ENCODE peak calls at places on chromosomes 6 and 20, in five cellular contexts. S is CD4-positive, CD25-positive, alpha-beta regulatory T cell; G is hepatocyte; M is HepG2; I is kidney. B is an unnamed sample. For H3K36me3, the result is how much of the 10 kb centered on the place peaks cover.

GRCh38 chr6:68279793-68280557 is 355.1 kb upstream of the ADGRB3 start:
- DNase-seq in I (peak), M (no peak), S (no peak), G (no peak), B (no peak)

GRCh38 chr20:62858059-62858458 is 3.6 kb downstream of the TCFL5 start:
- DNase-seq in I (no peak), M (no peak), S (no peak), G (no peak), B (no peak)

GRCh38 chr6:11847515-11848244 is 69.1 kb upstream of the ADTRP start:
- DNase-seq in S (no peak), I (no peak), G (peak), M (no peak), B (no peak)

GRCh38 chr6:150667977-150668716 is 68.5 kb downstream of the PLEKHG1 start:
- DNase-seq in G (peak), I (peak), M (peak), S (no peak), B (peak)

GRCh38 chr20:61918548-61918947 is 147.1 kb downstream of the TAF4 start:
- DNase-seq in S (no peak), G (no peak), M (no peak), I (no peak), B (no peak)

GRCh38 chr6:125546827-125547226 is 202.6 kb upstream of the HEY2 start:
- DNase-seq in S (no peak), I (no peak), M (peak), G (no peak), B (no peak)

GRCh38 chr20:63178889-63179751 is 36.8 kb downstream of the YTHDF1 start:
- DNase-seq in S (peak), I (peak), M (no peak), G (peak), B (peak)

GRCh38 chr6:136956590-136957573 is 34.8 kb downstream of the SLC35D3 start:
- DNase-seq in S (no peak), M (no peak), I (no peak), G (no peak), B (no peak)

GRCh38 chr6:110529355-110529754 is 52.9 kb upstream of the SLC22A16 start:
- DNase-seq in S (no peak), G (no peak), M (no peak), I (no peak), B (no peak)

GRCh38 chr6:136502791-136503190 is 47.4 kb downstream of the MAP7 start:
- DNase-seq in G (no peak), M (no peak), I (no peak), S (no peak), B (no peak)

GRCh38 chr6:87941556-87942358 is 105.9 kb upstream of the SPACA1 start:
- DNase-seq in S (no peak), M (no peak), I (no peak), G (no peak), B (no peak)

GRCh38 chr20:63731410-63731809 is 5.1 kb upstream of the LIME1 start:
- DNase-seq in I (no peak), M (no peak), G (no peak), S (no peak), B (no peak)

GRCh38 chr20:58822748-58823730 is 27.7 kb downstream of the GNAS-AS1 start:
- DNase-seq in G (no peak), M (no peak), I (no peak), S (no peak), B (no peak)

GRCh38 chr20:13271977-13272975 is 51.2 kb downstream of the ISM1 start:
- DNase-seq in M (no peak), I (no peak), G (no peak), S (no peak), B (no peak)

GRCh38 chr6:136600818-136601217 is 50.6 kb upstream of the MAP7 start:
- DNase-seq in I (no peak), S (no peak), M (no peak), G (peak), B (no peak)

GRCh38 chr6:143743256-143744166 is 65.7 kb downstream of the PHACTR2 start:
- DNase-seq in I (no peak), S (no peak), M (peak), G (peak), B (peak)

GRCh38 chr6:42375905-42376304 is 75.8 kb downstream of the TRERF1 start:
- DNase-seq in G (no peak), I (no peak), S (no peak), M (no peak), B (no peak)

GRCh38 chr6:125038925-125039324 is 76.7 kb downstream of the RNF217 start:
- DNase-seq in G (no peak), I (no peak), S (no peak), M (no peak), B (no peak)

GRCh38 chr6:16799279-16800193 is 38.3 kb upstream of the ATXN1 start:
- DNase-seq in G (no peak), M (peak), I (no peak), S (no peak), B (no peak)

GRCh38 chr20:58755062-58755697 is 62.6 kb downstream of the NPEPL1 start:
- DNase-seq in G (no peak), S (no peak), M (no peak), I (no peak), B (no peak)

GRCh38 chr6:70371454-70372105 is 41.7 kb upstream of the FAM135A start:
- DNase-seq in I (no peak), M (peak), S (peak), G (peak), B (no peak)

GRCh38 chr6:90135672-90136071 is 161.0 kb downstream of the BACH2 start:
- DNase-seq in S (no peak), M (no peak), G (peak), I (no peak), B (no peak)

GRCh38 chr6:51292659-51293058 is 474.0 kb downstream of the TFAP2B start:
- DNase-seq in I (no peak), S (no peak), M (no peak), G (no peak), B (no peak)

GRCh38 chr20:37914672-37915433 is 11.9 kb downstream of the VSTM2L start:
- DNase-seq in S (peak), M (peak), I (no peak), G (peak), B (no peak)

GRCh38 chr20:48760403-48760889 is 67.4 kb downstream of the PREX1 start:
- DNase-seq in I (peak), M (no peak), S (peak), G (no peak), B (no peak)

GRCh38 chr6:44921787-44922186 is 406.3 kb upstream of the RUNX2 start:
- DNase-seq in I (no peak), S (no peak), M (peak), G (no peak), B (peak)

GRCh38 chr6:150144294-150144868 is 1.5 kb downstream of the PPP1R14C start:
- DNase-seq in S (no peak), M (no peak), I (no peak), G (no peak), B (no peak)

GRCh38 chr6:46376562-46376969 is 114.7 kb downstream of the RCAN2 start:
- DNase-seq in M (no peak), I (no peak), G (no peak), S (no peak), B (no peak)

GRCh38 chr20:13025181-13025580 is 16.4 kb downstream of the SPTLC3 start:
- DNase-seq in I (no peak), M (no peak), S (no peak), G (no peak), B (no peak)

GRCh38 chr20:37249304-37249703 is 12.3 kb downstream of the GHRH start:
- DNase-seq in M (no peak), G (no peak), I (no peak), S (no peak), B (no peak)

GRCh38 chr20:36808317-36809257 is 35.0 kb upstream of the DSN1 start:
- DNase-seq in M (peak), G (peak), I (no peak), S (peak), B (peak)

DNA sequence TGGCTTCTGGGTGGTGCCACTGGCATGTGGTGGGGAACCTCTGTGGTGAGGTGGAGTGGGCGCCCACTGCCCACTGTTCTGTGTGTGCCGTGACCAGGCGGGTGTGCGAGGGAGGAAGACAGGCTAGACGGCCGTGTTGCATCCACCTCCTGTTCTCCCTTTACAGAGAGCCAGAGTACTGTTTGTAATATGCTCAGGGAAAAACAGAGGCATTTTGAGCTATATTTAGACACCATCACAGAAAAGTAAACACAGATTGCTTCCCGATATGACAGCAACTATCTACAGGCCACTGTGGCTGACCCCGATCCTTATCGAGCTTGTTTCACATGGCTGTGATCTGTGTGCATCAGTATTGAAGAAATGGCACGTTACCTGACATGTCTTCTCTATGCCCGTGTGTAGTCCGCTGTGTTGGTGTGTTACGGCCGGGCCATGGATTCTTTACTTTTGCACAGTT is 45.6 kb downstream of the ARID1B start:
- DNase-seq in G (no peak), I (no peak), S (no peak), M (no peak), B (no peak)
- H3K36me3 ChIP-seq in G (under half), I (under half), S (under half), M (under half), B (under half)

DNA sequence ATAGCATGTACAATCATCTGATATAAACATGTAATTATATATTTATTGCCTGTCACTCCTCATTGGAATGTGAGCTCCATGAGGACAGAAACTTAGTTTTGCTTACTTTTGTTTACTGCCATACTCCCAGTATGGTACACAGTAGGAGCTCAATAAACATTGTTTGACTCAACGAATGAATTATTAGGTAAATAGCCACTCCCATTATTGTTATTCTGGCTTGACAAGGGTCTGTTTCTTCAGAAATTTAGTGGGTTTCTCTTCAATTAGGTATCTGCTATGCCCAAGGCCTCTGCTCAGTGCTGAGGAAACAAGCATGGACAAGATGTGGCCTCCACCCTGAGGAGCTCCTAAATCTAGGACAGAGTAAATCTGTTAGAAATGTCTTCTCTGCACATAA is 6.3 kb downstream of the BCL2L1 start:
- DNase-seq in G (no peak), S (no peak), M (no peak), I (no peak), B (no peak)
- H3K36me3 ChIP-seq in G (under half), S (under half), M (half or more), I (under half), B (under half)

GRCh38 chr6:167027308-167027707 is 28.1 kb downstream of the CEP43 start:
- DNase-seq in I (no peak), M (no peak), G (no peak), S (no peak), B (no peak)
- H3K36me3 ChIP-seq in I (under half), M (half or more), G (under half), S (half or more), B (half or more)

GRCh38 chr6:170439366-170440351 is 113.4 kb downstream of the PSMB1 start:
- DNase-seq in S (no peak), G (no peak), M (no peak), I (no peak), B (no peak)

GRCh38 chr6:170437719-170438401 is 115.2 kb downstream of the PSMB1 start:
- DNase-seq in I (no peak), G (no peak), M (no peak), S (no peak), B (no peak)

GRCh38 chr6:170438402-170438753 is 114.7 kb downstream of the PSMB1 start:
- DNase-seq in G (peak), M (peak), S (no peak), I (peak), B (peak)

GRCh38 chr6:170440437-170440836 is 112.7 kb downstream of the PSMB1 start:
- DNase-seq in I (no peak), M (no peak), S (no peak), G (no peak), B (no peak)

GRCh38 chr6:170438861-170439260 is 114.2 kb downstream of the PSMB1 start:
- DNase-seq in S (no peak), G (no peak), I (no peak), M (no peak), B (no peak)
- H3K36me3 ChIP-seq in S (under half), G (under half), I (under half), M (under half), B (under half)